ENCODE peak calls at places on chromosomes 2 and 18, in eight cellular contexts. W is DND-41, Q is GM12878, P is K562, X is GM23338, H is PC-9, E is MM.1S, U is neural progenitor cell. I is an unnamed sample.

GRCh38 chr2:69309336-69310048 is 77.5 kb downstream of the GFPT1 start:
- DNase-seq in X (peak), E (no peak), Q (no peak), H (peak), W (no peak), U (no peak), P (no peak), I (no peak)

GRCh38 chr2:108786354-108787208 is at the start of gene CCDC138:
- DNase-seq in Q (peak), H (peak), W (peak), P (peak), U (peak), X (peak), E (peak), I (peak)

GRCh38 chr2:177143444-177143843 is 69.2 kb upstream of the HNRNPA3 start:
- DNase-seq in E (no peak), X (peak), W (no peak), Q (no peak), H (no peak), P (no peak), U (peak), I (no peak)

GRCh38 chr2:20093263-20094141 is 42.1 kb upstream of the LAPTM4A start:
- DNase-seq in X (peak), U (peak), Q (no peak), H (peak), P (peak), W (no peak), E (no peak), I (peak)

GRCh38 chr2:149363953-149364352 is 33.6 kb downstream of the LYPD6 start:
- DNase-seq in H (no peak), X (no peak), E (no peak), U (peak), W (no peak), P (no peak), Q (no peak), I (no peak)

GRCh38 chr2:2046497-2046896 is 284.6 kb downstream of the MYT1L start:
- DNase-seq in Q (no peak), P (no peak), W (no peak), U (no peak), E (peak), H (no peak), X (no peak), I (no peak)

GRCh38 chr2:216691210-216691741 is 4.1 kb downstream of the IGFBP5 start:
- DNase-seq in H (peak), U (peak), P (peak), W (peak), Q (no peak), E (peak), X (peak), I (peak)

GRCh38 chr2:156653670-156654069 is 217.5 kb downstream of the GPD2 start:
- DNase-seq in U (no peak), X (no peak), P (no peak), H (no peak), Q (no peak), E (no peak), W (no peak), I (no peak)

GRCh38 chr2:71306762-71307161 is 24.8 kb upstream of the ZNF638 start:
- DNase-seq in E (no peak), H (no peak), W (no peak), X (peak), Q (no peak), P (no peak), U (no peak), I (no peak)

GRCh38 chr2:241138471-241138870 is 10.8 kb downstream of the PASK start:
- DNase-seq in U (no peak), H (no peak), P (no peak), E (no peak), Q (no peak), X (no peak), W (no peak), I (no peak)

GRCh38 chr2:144645055-144645778 is 125.3 kb upstream of the ZEB2 start:
- DNase-seq in X (no peak), P (no peak), Q (no peak), U (no peak), W (no peak), E (no peak), H (no peak), I (no peak)

GRCh38 chr2:235262750-235263149 is 231.1 kb upstream of the AGAP1 start:
- DNase-seq in X (no peak), W (no peak), P (no peak), Q (no peak), H (no peak), E (no peak), U (no peak), I (no peak)

GRCh38 chr2:174330945-174331619 is 3.7 kb upstream of the SP9 start:
- DNase-seq in E (no peak), X (peak), P (no peak), U (peak), Q (no peak), H (no peak), W (no peak), I (no peak)

GRCh38 chr2:102051659-102052366 is 60.1 kb downstream of the IL1R2 start:
- DNase-seq in U (no peak), W (no peak), P (no peak), E (no peak), H (no peak), X (no peak), Q (no peak), I (no peak)

GRCh38 chr2:144801766-144802165 is 281.8 kb upstream of the ZEB2 start:
- DNase-seq in W (no peak), X (peak), E (no peak), U (no peak), P (no peak), H (peak), Q (no peak), I (no peak)

GRCh38 chr2:2960817-2961216 is 416.8 kb downstream of the EIPR1 start:
- DNase-seq in P (no peak), E (no peak), Q (no peak), U (peak), H (no peak), X (peak), W (no peak), I (no peak)

GRCh38 chr2:120540719-120541552 is 194.7 kb upstream of the GLI2 start:
- DNase-seq in Q (no peak), U (no peak), P (no peak), W (no peak), E (no peak), H (peak), X (no peak), I (no peak)

GRCh38 chr2:60347781-60348180 is 205.7 kb downstream of the BCL11A start:
- DNase-seq in X (no peak), Q (no peak), E (no peak), H (no peak), W (no peak), P (no peak), U (no peak), I (no peak)

GRCh38 chr2:174327958-174328308 is 6.8 kb upstream of the SP9 start:
- DNase-seq in E (no peak), H (no peak), P (no peak), U (peak), W (no peak), X (no peak), Q (no peak), I (no peak)

GRCh38 chr2:188117706-188118105 is 174.0 kb upstream of the GULP1 start:
- DNase-seq in W (no peak), H (no peak), U (no peak), P (no peak), E (no peak), X (no peak), Q (no peak), I (no peak)

GRCh38 chr2:145006957-145007672 is 487.2 kb upstream of the ZEB2 start:
- DNase-seq in Q (no peak), X (no peak), H (peak), U (no peak), P (no peak), W (no peak), E (no peak), I (no peak)

GRCh38 chr2:186603208-186603765 is 13.4 kb downstream of the ITGAV start:
- DNase-seq in H (no peak), E (no peak), X (no peak), U (no peak), P (no peak), W (no peak), Q (no peak), I (no peak)

GRCh38 chr2:74746480-74746879 is 87.4 kb upstream of the HK2 start:
- DNase-seq in W (no peak), H (no peak), X (no peak), E (no peak), U (no peak), P (no peak), Q (no peak), I (no peak)

GRCh38 chr18:13388586-13389490 is 170.3 kb downstream of the LDLRAD4 start:
- DNase-seq in U (no peak), H (no peak), P (no peak), W (no peak), Q (no peak), E (no peak), X (no peak), I (no peak)

GRCh38 chr2:102253753-102254150 is 57.6 kb upstream of the IL1RL1 start:
- DNase-seq in H (no peak), X (no peak), Q (no peak), W (no peak), E (no peak), U (no peak), P (no peak), I (no peak)

GRCh38 chr18:48124857-48125626 is 194.6 kb upstream of the SMAD2 start:
- DNase-seq in W (no peak), E (no peak), X (no peak), Q (peak), H (no peak), U (no peak), P (no peak), I (no peak)

GRCh38 chr2:1701556-1702185 is 42.6 kb downstream of the PXDN start:
- DNase-seq in P (no peak), E (no peak), U (peak), H (peak), X (peak), Q (no peak), W (no peak), I (peak)

DNA sequence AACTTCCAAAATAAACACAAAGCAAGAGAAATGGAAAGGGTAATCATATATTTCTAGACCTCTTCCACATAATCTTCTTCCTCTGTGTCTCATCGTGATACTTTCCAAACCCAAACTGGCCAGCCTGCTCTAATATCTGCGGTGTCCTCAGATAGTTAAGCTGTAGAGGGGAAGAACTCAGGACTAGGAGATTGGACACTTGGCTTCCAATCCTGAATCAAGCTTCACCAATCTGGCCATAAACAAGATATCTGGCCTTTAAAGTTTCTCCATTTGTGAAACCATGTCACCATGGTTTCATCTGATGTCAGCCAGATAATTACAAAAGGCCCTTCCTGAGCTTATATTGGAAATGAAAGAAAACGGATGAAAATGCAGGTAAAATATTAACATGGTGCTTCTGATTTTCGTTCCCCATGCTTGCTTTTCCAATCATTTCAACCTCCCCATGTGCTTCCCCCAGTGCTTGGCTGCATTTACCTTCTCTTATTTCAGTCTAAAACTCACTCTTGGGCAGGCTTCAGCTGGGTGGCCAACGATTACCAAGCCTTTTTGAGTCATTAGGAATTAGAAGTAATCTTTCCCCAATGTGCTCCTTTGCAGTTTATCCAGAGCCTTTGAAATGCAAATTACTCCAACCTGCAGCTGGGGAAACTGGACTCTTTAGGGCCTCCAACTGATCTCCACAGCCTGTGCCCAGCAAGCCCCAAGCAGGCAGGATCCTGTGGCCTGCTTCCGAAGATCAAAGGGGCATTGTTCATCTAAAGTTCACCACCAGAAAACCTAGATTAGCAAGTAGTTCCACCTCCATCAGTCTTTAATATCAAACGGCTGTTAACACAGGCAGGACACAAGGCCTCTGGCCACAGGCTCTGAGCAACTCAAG is 44.5 kb upstream of the MYCN start:
- DNase-seq in P (no peak), U (peak), W (no peak), E (no peak), X (no peak), Q (no peak), H (no peak), I (no peak)
- H2AFZ ChIP-seq in P (no peak), U (no peak), W (no peak), E (no peak), X (peak), Q (no peak), H (no peak), I (no peak)

DNA sequence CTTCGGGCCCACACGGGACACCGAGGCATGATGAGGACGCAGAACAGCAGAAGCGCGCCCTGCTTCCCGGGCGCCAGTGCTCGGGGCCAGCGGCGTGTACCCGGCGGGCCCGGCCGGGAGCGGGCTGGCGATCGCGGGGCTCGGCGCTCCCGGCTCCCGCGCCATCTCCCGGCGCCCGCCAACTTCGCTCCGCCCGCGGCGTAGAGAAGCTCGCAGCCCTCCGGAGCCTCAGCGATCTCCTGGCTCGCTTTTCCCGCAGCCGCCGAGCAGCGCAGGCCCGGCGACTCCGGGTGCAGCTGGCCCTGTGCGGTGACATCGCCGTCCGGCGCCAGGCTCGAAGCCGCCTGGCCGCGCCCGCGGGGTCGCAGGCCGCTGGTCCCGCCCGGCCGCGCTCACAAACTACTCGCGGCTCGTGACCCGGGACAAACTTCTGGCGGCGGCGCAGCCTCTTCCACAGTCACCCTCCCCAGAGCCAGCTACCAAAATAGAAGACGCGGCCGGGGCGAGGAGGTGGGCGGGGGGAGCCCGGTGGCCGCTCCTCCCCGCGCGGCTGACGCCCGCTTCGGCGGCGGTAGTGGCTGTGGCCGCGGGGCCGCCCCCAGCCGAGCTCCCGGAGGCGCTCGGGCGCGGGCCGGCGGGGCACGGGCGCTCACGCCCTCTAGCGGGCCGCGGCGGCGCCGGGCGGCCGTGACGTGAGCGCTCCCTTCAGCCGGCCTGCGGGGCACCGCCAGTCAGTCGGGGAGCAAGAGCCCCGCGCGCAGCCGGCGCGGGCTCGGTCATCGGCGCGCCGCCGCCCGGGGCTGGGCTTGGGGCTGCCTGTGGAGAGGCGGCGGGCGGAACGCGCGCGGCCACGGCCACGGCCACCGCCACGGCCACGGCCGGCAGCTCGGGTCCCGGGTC is at the start of gene PTPRM:
- DNase-seq in H (peak), U (peak), X (peak), E (peak), W (no peak), Q (no peak), P (peak), I (peak)
- H2AFZ ChIP-seq in H (peak), U (peak), X (peak), E (peak), W (no peak), Q (peak), P (peak), I (no peak)

GRCh38 chr2:227862227-227862740 is 9.1 kb upstream of the DAW1 start:
- DNase-seq in P (peak), U (peak), E (peak), Q (no peak), H (no peak), X (peak), W (peak), I (no peak)

GRCh38 chr2:227864161-227864756 is 7.2 kb upstream of the DAW1 start:
- DNase-seq in U (no peak), Q (no peak), H (no peak), W (no peak), X (no peak), E (no peak), P (no peak), I (no peak)

GRCh38 chr2:227860116-227860724 is 11.2 kb upstream of the DAW1 start:
- DNase-seq in U (no peak), Q (no peak), H (no peak), X (no peak), P (no peak), W (no peak), E (no peak), I (no peak)

GRCh38 chr2:227862741-227863588 is 8.5 kb upstream of the DAW1 start:
- DNase-seq in Q (no peak), E (no peak), P (no peak), H (peak), U (no peak), X (peak), W (no peak), I (peak)

GRCh38 chr2:227861011-227861410 is 10.4 kb upstream of the DAW1 start:
- DNase-seq in U (no peak), H (no peak), E (no peak), Q (no peak), W (no peak), P (no peak), X (no peak), I (no peak)
- H2AFZ ChIP-seq in U (no peak), H (no peak), E (no peak), Q (no peak), W (no peak), P (no peak), X (no peak), I (no peak)

DNA sequence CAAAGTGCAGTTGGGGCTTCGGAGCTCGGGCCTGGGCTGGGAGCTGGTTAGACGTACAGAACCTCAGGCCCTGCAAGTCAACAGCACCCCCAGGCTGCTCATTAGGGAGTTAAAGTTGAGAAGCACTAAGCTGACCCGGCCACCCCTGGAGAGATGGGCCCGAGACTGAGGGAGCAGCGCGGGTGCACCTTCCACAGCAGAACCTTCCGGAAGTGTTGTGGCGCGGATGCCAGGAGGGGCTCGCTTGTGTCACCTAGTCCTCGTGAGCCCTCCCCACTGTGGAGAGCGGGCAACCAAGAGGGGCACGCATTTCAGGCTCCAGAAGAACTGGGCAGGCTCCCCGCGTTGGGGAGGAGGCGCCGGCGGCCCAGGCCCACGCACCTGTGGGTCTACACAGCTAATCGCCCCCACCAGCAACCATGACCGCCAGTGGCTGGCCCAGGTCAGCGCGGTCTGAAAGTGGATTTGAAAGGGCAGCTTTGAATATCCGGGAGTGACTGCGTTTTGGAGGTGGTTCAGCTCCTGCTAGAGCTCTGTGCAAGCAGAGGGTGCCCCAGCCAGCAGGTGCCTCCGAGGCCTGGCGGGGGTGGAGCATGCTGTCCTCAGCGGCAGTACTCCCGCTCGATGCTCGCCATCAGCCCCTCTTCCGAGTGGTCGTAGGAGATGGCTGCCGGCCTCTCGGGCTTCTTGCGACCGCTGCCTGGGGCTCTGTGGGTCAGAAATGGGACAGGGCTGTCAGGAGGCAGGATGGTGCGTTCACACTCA is 15.1 kb downstream of the KLF11 start:
- DNase-seq in H (no peak), U (no peak), P (peak), X (peak), E (no peak), Q (no peak), W (no peak), I (no peak)
- H2AFZ ChIP-seq in H (no peak), U (no peak), P (peak), X (no peak), E (no peak), Q (no peak), W (no peak), I (no peak)